ENCODE peak calls at places on chromosomes 16 and 17, in six cellular contexts. One of them, this sample, is unnamed.

GRCh38 chr17:15485045-15485444 is 17.6 kb upstream of the CDRT4 start:
- DNase-seq in mammary epithelial cell: no peak
- DNase-seq in dorsolateral prefrontal cortex: no peak
- DNase-seq in coronary artery: no peak
- DNase-seq in CD8-positive, alpha-beta T cell: no peak
- DNase-seq in AG04450: no peak
- DNase-seq in this sample: no peak

GRCh38 chr16:31869511-31870201 is 4.0 kb upstream of the ZNF267 start:
- DNase-seq in AG04450: peak
- DNase-seq in CD8-positive, alpha-beta T cell: peak
- DNase-seq in coronary artery: no peak
- DNase-seq in mammary epithelial cell: peak
- DNase-seq in dorsolateral prefrontal cortex: no peak
- DNase-seq in this sample: no peak

GRCh38 chr17:29394761-29395160 is 4.6 kb downstream of the TAOK1 start:
- DNase-seq in CD8-positive, alpha-beta T cell: peak
- DNase-seq in AG04450: no peak
- DNase-seq in coronary artery: no peak
- DNase-seq in dorsolateral prefrontal cortex: no peak
- DNase-seq in mammary epithelial cell: no peak
- DNase-seq in this sample: no peak

GRCh38 chr17:59527325-59527917 is 38.0 kb upstream of the DHX40 start:
- DNase-seq in dorsolateral prefrontal cortex: no peak
- DNase-seq in mammary epithelial cell: no peak
- DNase-seq in CD8-positive, alpha-beta T cell: no peak
- DNase-seq in AG04450: no peak
- DNase-seq in coronary artery: no peak
- DNase-seq in this sample: no peak

GRCh38 chr17:15039366-15039765 is 225.8 kb downstream of the PMP22 start:
- DNase-seq in coronary artery: no peak
- DNase-seq in CD8-positive, alpha-beta T cell: no peak
- DNase-seq in dorsolateral prefrontal cortex: no peak
- DNase-seq in AG04450: no peak
- DNase-seq in mammary epithelial cell: peak
- DNase-seq in this sample: peak

GRCh38 chr17:38898291-38898679 is 27.1 kb upstream of the LASP1NB start:
- DNase-seq in dorsolateral prefrontal cortex: no peak
- DNase-seq in mammary epithelial cell: no peak
- DNase-seq in CD8-positive, alpha-beta T cell: no peak
- DNase-seq in coronary artery: no peak
- DNase-seq in AG04450: no peak
- DNase-seq in this sample: no peak

GRCh38 chr17:52505601-52506000 is 347.1 kb upstream of the CA10 start:
- DNase-seq in CD8-positive, alpha-beta T cell: no peak
- DNase-seq in mammary epithelial cell: no peak
- DNase-seq in coronary artery: no peak
- DNase-seq in AG04450: no peak
- DNase-seq in dorsolateral prefrontal cortex: no peak
- DNase-seq in this sample: no peak

GRCh38 chr17:45436161-45436560 is 3.5 kb upstream of the ARHGAP27 start:
- DNase-seq in AG04450: no peak
- DNase-seq in dorsolateral prefrontal cortex: no peak
- DNase-seq in coronary artery: no peak
- DNase-seq in CD8-positive, alpha-beta T cell: no peak
- DNase-seq in mammary epithelial cell: no peak
- DNase-seq in this sample: peak

GRCh38 chr16:3050487-3050886 is 4.1 kb downstream of the MMP25 start:
- DNase-seq in AG04450: no peak
- DNase-seq in dorsolateral prefrontal cortex: no peak
- DNase-seq in mammary epithelial cell: no peak
- DNase-seq in coronary artery: no peak
- DNase-seq in CD8-positive, alpha-beta T cell: no peak
- DNase-seq in this sample: no peak

GRCh38 chr16:66741971-66742396 is 9.4 kb downstream of the DYNC1LI2 start:
- DNase-seq in coronary artery: no peak
- DNase-seq in mammary epithelial cell: no peak
- DNase-seq in CD8-positive, alpha-beta T cell: no peak
- DNase-seq in AG04450: no peak
- DNase-seq in dorsolateral prefrontal cortex: no peak
- DNase-seq in this sample: no peak

GRCh38 chr16:59412275-59412841 is 678.2 kb upstream of the GOT2 start:
- DNase-seq in coronary artery: no peak
- DNase-seq in CD8-positive, alpha-beta T cell: no peak
- DNase-seq in AG04450: no peak
- DNase-seq in mammary epithelial cell: peak
- DNase-seq in dorsolateral prefrontal cortex: no peak
- DNase-seq in this sample: no peak

GRCh38 chr17:44223574-44224046 is 4.1 kb upstream of the UBTF start:
- DNase-seq in CD8-positive, alpha-beta T cell: no peak
- DNase-seq in coronary artery: no peak
- DNase-seq in mammary epithelial cell: peak
- DNase-seq in AG04450: no peak
- DNase-seq in dorsolateral prefrontal cortex: no peak
- DNase-seq in this sample: no peak

GRCh38 chr16:54493594-54493993 is 207.0 kb upstream of the IRX3 start:
- DNase-seq in dorsolateral prefrontal cortex: no peak
- DNase-seq in mammary epithelial cell: peak
- DNase-seq in CD8-positive, alpha-beta T cell: no peak
- DNase-seq in coronary artery: no peak
- DNase-seq in AG04450: no peak
- DNase-seq in this sample: no peak

GRCh38 chr17:67403065-67403464 is 26.0 kb downstream of the PITPNC1 start:
- DNase-seq in dorsolateral prefrontal cortex: no peak
- DNase-seq in AG04450: no peak
- DNase-seq in coronary artery: no peak
- DNase-seq in mammary epithelial cell: no peak
- DNase-seq in CD8-positive, alpha-beta T cell: no peak
- DNase-seq in this sample: no peak

GRCh38 chr17:67779098-67779672 is 46.1 kb upstream of the BPTF start:
- DNase-seq in dorsolateral prefrontal cortex: no peak
- DNase-seq in AG04450: no peak
- DNase-seq in coronary artery: no peak
- DNase-seq in mammary epithelial cell: peak
- DNase-seq in CD8-positive, alpha-beta T cell: peak
- DNase-seq in this sample: peak

GRCh38 chr17:37490022-37490587 is 414 bp downstream of the DUSP14 start:
- DNase-seq in AG04450: no peak
- DNase-seq in mammary epithelial cell: peak
- DNase-seq in dorsolateral prefrontal cortex: peak
- DNase-seq in coronary artery: peak
- DNase-seq in CD8-positive, alpha-beta T cell: peak
- DNase-seq in this sample: peak

GRCh38 chr17:79988163-79988971 is 47.3 kb downstream of the TBC1D16 start:
- DNase-seq in mammary epithelial cell: peak
- DNase-seq in AG04450: peak
- DNase-seq in dorsolateral prefrontal cortex: no peak
- DNase-seq in CD8-positive, alpha-beta T cell: no peak
- DNase-seq in coronary artery: peak
- DNase-seq in this sample: no peak

GRCh38 chr17:7307686-7308624 is 527 bp downstream of the EIF5A start:
- DNase-seq in dorsolateral prefrontal cortex: peak
- DNase-seq in mammary epithelial cell: peak
- DNase-seq in coronary artery: no peak
- DNase-seq in CD8-positive, alpha-beta T cell: no peak
- DNase-seq in AG04450: no peak
- DNase-seq in this sample: peak

GRCh38 chr16:19389246-19389645 is 28.4 kb upstream of the TMC5 start:
- DNase-seq in coronary artery: no peak
- DNase-seq in AG04450: no peak
- DNase-seq in CD8-positive, alpha-beta T cell: no peak
- DNase-seq in dorsolateral prefrontal cortex: peak
- DNase-seq in mammary epithelial cell: peak
- DNase-seq in this sample: peak

GRCh38 chr17:39927928-39928867 is 666 bp downstream of the LRRC3C start:
- DNase-seq in dorsolateral prefrontal cortex: peak
- DNase-seq in coronary artery: no peak
- DNase-seq in AG04450: no peak
- DNase-seq in mammary epithelial cell: no peak
- DNase-seq in CD8-positive, alpha-beta T cell: no peak
- DNase-seq in this sample: peak

GRCh38 chr17:18143044-18143936 is 34.7 kb downstream of the MYO15A start:
- DNase-seq in mammary epithelial cell: no peak
- DNase-seq in coronary artery: no peak
- DNase-seq in dorsolateral prefrontal cortex: no peak
- DNase-seq in CD8-positive, alpha-beta T cell: no peak
- DNase-seq in AG04450: no peak
- DNase-seq in this sample: peak

GRCh38 chr17:73283841-73284282 is 22.2 kb upstream of the CPSF4L start:
- DNase-seq in AG04450: no peak
- DNase-seq in dorsolateral prefrontal cortex: no peak
- DNase-seq in coronary artery: no peak
- DNase-seq in mammary epithelial cell: no peak
- DNase-seq in CD8-positive, alpha-beta T cell: no peak
- DNase-seq in this sample: peak

GRCh38 chr16:66696669-66697630 is at the start of gene CMTM4:
- DNase-seq in dorsolateral prefrontal cortex: peak
- DNase-seq in mammary epithelial cell: peak
- DNase-seq in CD8-positive, alpha-beta T cell: peak
- DNase-seq in coronary artery: peak
- DNase-seq in AG04450: peak
- DNase-seq in this sample: peak

GRCh38 chr17:64147110-64148016 is 17.4 kb upstream of the ERN1 start:
- DNase-seq in mammary epithelial cell: peak
- DNase-seq in AG04450: no peak
- DNase-seq in coronary artery: no peak
- DNase-seq in dorsolateral prefrontal cortex: no peak
- DNase-seq in CD8-positive, alpha-beta T cell: no peak
- DNase-seq in this sample: peak

GRCh38 chr17:8960325-8961144 is 5.0 kb downstream of the PIK3R5 start:
- DNase-seq in dorsolateral prefrontal cortex: no peak
- DNase-seq in coronary artery: no peak
- DNase-seq in mammary epithelial cell: no peak
- DNase-seq in AG04450: no peak
- DNase-seq in CD8-positive, alpha-beta T cell: no peak
- DNase-seq in this sample: peak

GRCh38 chr17:31495049-31495885 is 103.8 kb downstream of the RAB11FIP4 start:
- DNase-seq in mammary epithelial cell: peak
- DNase-seq in coronary artery: no peak
- DNase-seq in CD8-positive, alpha-beta T cell: no peak
- DNase-seq in dorsolateral prefrontal cortex: no peak
- DNase-seq in AG04450: no peak
- DNase-seq in this sample: no peak

GRCh38 chr17:42365136-42365535 is 23.1 kb downstream of the STAT3 start:
- DNase-seq in dorsolateral prefrontal cortex: no peak
- DNase-seq in mammary epithelial cell: peak
- DNase-seq in CD8-positive, alpha-beta T cell: no peak
- DNase-seq in coronary artery: no peak
- DNase-seq in AG04450: no peak
- DNase-seq in this sample: no peak

GRCh38 chr16:62253926-62254325 is 217.7 kb upstream of the CDH8 start:
- DNase-seq in dorsolateral prefrontal cortex: no peak
- DNase-seq in CD8-positive, alpha-beta T cell: no peak
- DNase-seq in mammary epithelial cell: peak
- DNase-seq in AG04450: no peak
- DNase-seq in coronary artery: no peak
- DNase-seq in this sample: no peak

GRCh38 chr17:63984651-63985386 is 12.1 kb upstream of the SCN4A start:
- DNase-seq in dorsolateral prefrontal cortex: no peak
- DNase-seq in CD8-positive, alpha-beta T cell: peak
- DNase-seq in coronary artery: no peak
- DNase-seq in AG04450: peak
- DNase-seq in mammary epithelial cell: peak
- DNase-seq in this sample: no peak

GRCh38 chr16:4338125-4338582 is 13.0 kb downstream of the PAM16 start:
- DNase-seq in AG04450: no peak
- DNase-seq in CD8-positive, alpha-beta T cell: no peak
- DNase-seq in mammary epithelial cell: no peak
- DNase-seq in dorsolateral prefrontal cortex: no peak
- DNase-seq in coronary artery: no peak
- DNase-seq in this sample: no peak
- H3K27ac ChIP-seq in AG04450: no peak
- H3K27ac ChIP-seq in CD8-positive, alpha-beta T cell: no peak
- H3K27ac ChIP-seq in mammary epithelial cell: no peak
- H3K27ac ChIP-seq in dorsolateral prefrontal cortex: peak
- H3K27ac ChIP-seq in coronary artery: peak
- H3K27ac ChIP-seq in this sample: peak

DNA sequence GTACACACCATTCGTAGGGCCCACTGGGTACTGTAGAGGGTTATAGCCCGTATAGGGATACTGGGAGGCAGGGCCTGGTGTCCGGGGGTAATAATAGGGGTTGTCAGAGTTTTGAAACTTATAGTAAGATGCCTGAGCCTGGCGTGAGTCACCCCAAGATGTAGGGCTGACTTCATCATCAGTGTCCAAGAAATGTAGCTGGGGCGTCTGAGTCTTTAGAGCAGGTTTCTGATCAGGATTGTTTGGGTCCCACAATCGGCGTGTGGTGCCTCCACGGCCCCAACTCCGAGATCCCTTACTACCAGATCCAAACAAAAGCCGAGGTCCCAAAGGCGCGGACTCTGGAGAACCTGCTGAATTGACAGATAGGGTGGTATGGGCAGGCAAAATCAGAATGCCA is 4.4 kb downstream of the SMG6 start:
- DNase-seq in CD8-positive, alpha-beta T cell: no peak
- DNase-seq in coronary artery: no peak
- DNase-seq in AG04450: no peak
- DNase-seq in mammary epithelial cell: no peak
- DNase-seq in dorsolateral prefrontal cortex: no peak
- DNase-seq in this sample: no peak
- H3K27ac ChIP-seq in CD8-positive, alpha-beta T cell: no peak
- H3K27ac ChIP-seq in coronary artery: no peak
- H3K27ac ChIP-seq in AG04450: no peak
- H3K27ac ChIP-seq in mammary epithelial cell: no peak
- H3K27ac ChIP-seq in dorsolateral prefrontal cortex: no peak
- H3K27ac ChIP-seq in this sample: no peak

GRCh38 chr17:10041287-10041612 is 136.2 kb upstream of the RCVRN start:
- DNase-seq in dorsolateral prefrontal cortex: no peak
- DNase-seq in coronary artery: no peak
- DNase-seq in CD8-positive, alpha-beta T cell: no peak
- DNase-seq in AG04450: no peak
- DNase-seq in mammary epithelial cell: no peak
- DNase-seq in this sample: no peak
- H3K27ac ChIP-seq in dorsolateral prefrontal cortex: no peak
- H3K27ac ChIP-seq in coronary artery: peak
- H3K27ac ChIP-seq in CD8-positive, alpha-beta T cell: no peak
- H3K27ac ChIP-seq in AG04450: no peak
- H3K27ac ChIP-seq in mammary epithelial cell: no peak
- H3K27ac ChIP-seq in this sample: no peak

DNA sequence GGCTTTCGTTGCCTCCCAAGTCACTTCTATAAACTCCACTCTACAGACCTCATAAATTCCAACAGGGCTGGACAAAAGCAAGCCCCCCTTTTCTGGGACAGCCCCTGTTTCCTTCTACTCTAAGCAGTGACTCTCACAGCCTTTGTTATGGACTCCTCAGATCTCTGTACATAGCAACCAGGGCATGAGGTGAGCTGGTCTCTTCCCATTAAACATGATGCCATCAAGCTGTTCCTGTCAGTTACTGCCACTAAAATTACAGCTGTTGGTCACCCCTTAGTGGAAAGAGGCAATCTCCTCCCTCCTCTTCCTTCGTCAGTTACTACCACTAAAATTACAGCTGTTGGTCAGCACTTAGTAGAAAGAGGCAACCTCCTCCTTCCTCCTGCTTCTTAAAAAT is 95.2 kb upstream of the SMIM36 start:
- DNase-seq in AG04450: no peak
- DNase-seq in CD8-positive, alpha-beta T cell: no peak
- DNase-seq in mammary epithelial cell: no peak
- DNase-seq in dorsolateral prefrontal cortex: no peak
- DNase-seq in coronary artery: no peak
- DNase-seq in this sample: no peak
- H3K27ac ChIP-seq in AG04450: no peak
- H3K27ac ChIP-seq in CD8-positive, alpha-beta T cell: no peak
- H3K27ac ChIP-seq in mammary epithelial cell: no peak
- H3K27ac ChIP-seq in dorsolateral prefrontal cortex: no peak
- H3K27ac ChIP-seq in coronary artery: no peak
- H3K27ac ChIP-seq in this sample: no peak